ENCODE peak calls at places on chromosome 6, in six cellular contexts. U is K562, E is A549, O is endothelial cell of umbilical vein, Y is GM12878, L is HepG2. X is an unnamed sample.
A peak's percentile ranks its signal among the peaks of the same experiment; 100 is the strongest.

GRCh38 chr6:135901776-135902524 is 50.4 kb downstream of the PDE7B start:
- DNase-seq in U (no peak), E (no peak), O (no peak), Y (no peak), L (no peak), X (no peak)

GRCh38 chr6:112163295-112164257 is 76.2 kb downstream of the FAM229B start:
- DNase-seq in U (peak; percentile 72), E (peak; percentile 45), O (no peak), Y (peak; percentile 7), L (peak; percentile 61), X (peak; percentile 70)

GRCh38 chr6:124434416-124434815 is 527.8 kb upstream of the RNF217 start:
- DNase-seq in U (no peak), E (no peak), O (no peak), Y (no peak), L (no peak), X (no peak)

GRCh38 chr6:157228421-157229218 is 94.7 kb downstream of the TMEM242 start:
- DNase-seq in U (peak; percentile 57), E (no peak), O (no peak), Y (no peak), L (no peak), X (no peak)

GRCh38 chr6:33237731-33238130 is 29.4 kb downstream of the RING1 start:
- DNase-seq in U (no peak), E (no peak), O (no peak), Y (no peak), L (no peak), X (no peak)

GRCh38 chr6:166005846-166006592 is 161.6 kb downstream of the TBXT start:
- DNase-seq in U (no peak), E (peak; percentile 93), O (no peak), Y (no peak), L (no peak), X (no peak)

GRCh38 chr6:30757261-30757935 is 13.1 kb upstream of the IER3 start:
- DNase-seq in U (no peak), E (no peak), O (no peak), Y (no peak), L (no peak), X (no peak)

GRCh38 chr6:139308284-139308916 is 16.6 kb upstream of the TXLNB start:
- DNase-seq in U (no peak), E (no peak), O (peak; percentile 56), Y (no peak), L (no peak), X (peak; percentile 52)

GRCh38 chr6:29628419-29629281 is 4.3 kb downstream of the GABBR1 start:
- DNase-seq in U (peak; percentile 81), E (peak; percentile 71), O (peak; percentile 82), Y (no peak), L (peak; percentile 43), X (peak; percentile 42)

GRCh38 chr6:156160788-156161150 is 616.4 kb upstream of the ARID1B start:
- DNase-seq in U (no peak), E (no peak), O (peak; percentile 85), Y (no peak), L (no peak), X (no peak)

GRCh38 chr6:88566746-88567534 is 396.5 kb downstream of the RNGTT start:
- DNase-seq in U (no peak), E (no peak), O (no peak), Y (no peak), L (no peak), X (no peak)
- TF ChIP-seq MYC in U (no peak), E (no peak), O (no peak), Y (no peak), L (no peak), X (no peak)

DNA sequence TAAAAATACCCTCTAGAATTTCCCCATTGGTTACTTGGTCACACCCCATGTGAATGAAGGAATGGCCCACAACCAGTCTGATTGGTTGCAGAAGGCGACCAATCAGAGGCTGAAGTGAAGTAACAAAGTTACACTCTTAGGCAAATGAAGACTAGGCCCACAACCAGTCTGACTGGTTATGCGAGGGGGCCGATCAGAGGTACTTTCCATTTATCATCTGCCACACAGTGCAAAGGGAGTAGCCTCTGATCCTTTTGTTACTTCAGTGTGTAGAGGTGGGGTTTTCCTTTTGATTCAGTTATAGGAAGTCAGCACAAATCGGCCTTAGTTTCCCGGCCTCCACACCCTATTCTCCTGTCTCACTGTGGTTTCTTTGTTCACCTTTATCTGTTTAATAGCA is 61.2 kb upstream of the SGK1 start:
- DNase-seq in U (no peak), E (no peak), O (no peak), Y (peak; percentile 72), L (no peak), X (no peak)
- TF ChIP-seq MYC in U (no peak), E (no peak), O (no peak), Y (no peak), L (no peak), X (no peak)

DNA sequence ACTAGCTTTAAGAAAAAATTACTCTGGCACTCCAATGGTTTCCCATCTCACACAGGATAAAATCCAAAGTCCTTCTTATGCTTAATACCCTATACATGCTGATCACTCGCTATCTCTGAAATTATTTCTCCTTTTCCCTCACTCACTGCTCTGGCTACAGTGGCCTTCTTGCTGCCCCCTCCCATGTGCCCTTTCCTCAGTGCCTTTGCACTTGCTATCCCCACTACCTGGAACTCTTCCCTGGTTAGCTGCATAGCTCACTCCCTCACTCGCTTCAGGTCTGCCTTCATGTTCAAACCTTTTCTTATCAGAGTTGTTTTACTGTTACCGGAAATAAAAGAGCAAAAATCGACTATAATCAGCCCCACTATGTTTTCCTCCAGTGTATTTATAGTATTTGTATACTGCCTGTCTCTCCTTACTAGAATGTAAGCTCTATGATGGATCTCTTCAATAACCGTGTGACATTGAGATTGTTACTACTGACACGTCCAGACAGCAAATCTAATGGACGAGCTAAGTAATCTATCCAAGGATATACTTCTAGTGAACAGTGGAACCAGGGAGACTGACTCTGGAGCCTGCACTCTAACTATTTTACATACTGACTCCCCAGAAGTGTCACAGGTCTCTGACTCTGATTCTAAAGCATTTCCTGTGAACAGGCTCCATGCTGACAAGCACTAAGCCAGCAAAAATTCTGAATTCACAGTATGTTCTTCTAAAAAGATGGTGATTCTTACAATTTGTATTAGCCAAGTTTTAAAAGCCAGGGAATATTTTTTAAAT is 25.1 kb downstream of the FKBP5 start:
- DNase-seq in U (no peak), E (no peak), O (peak; percentile 72), Y (no peak), L (no peak), X (no peak)
- TF ChIP-seq MYC in U (no peak), E (no peak), O (no peak), Y (no peak), L (no peak), X (no peak)

GRCh38 chr6:99933129-99933528 is 60.9 kb downstream of the MCHR2 start:
- DNase-seq in U (no peak), E (no peak), O (no peak), Y (no peak), L (no peak), X (no peak)
- TF ChIP-seq MYC in U (no peak), E (no peak), O (no peak), Y (no peak), L (no peak), X (no peak)

GRCh38 chr6:38776515-38776914 is 61.4 kb downstream of the DNAH8 start:
- DNase-seq in U (no peak), E (no peak), O (peak; percentile 23), Y (no peak), L (no peak), X (no peak)
- TF ChIP-seq MYC in U (no peak), E (no peak), O (no peak), Y (no peak), L (no peak), X (no peak)

GRCh38 chr6:143936986-143937765 is 70.9 kb downstream of the PLAGL1 start:
- DNase-seq in U (peak; percentile 3), E (no peak), O (no peak), Y (no peak), L (peak; percentile 34), X (peak; percentile 16)

GRCh38 chr6:143936347-143936746 is 71.7 kb downstream of the PLAGL1 start:
- DNase-seq in U (peak; percentile 1), E (no peak), O (no peak), Y (no peak), L (no peak), X (no peak)

GRCh38 chr6:143940011-143940597 is 68.0 kb downstream of the PLAGL1 start:
- DNase-seq in U (peak; percentile 90), E (peak; percentile 66), O (peak; percentile 45), Y (peak; percentile 30), L (peak; percentile 59), X (peak; percentile 69)

GRCh38 chr6:143939364-143939763 is 68.7 kb downstream of the PLAGL1 start:
- DNase-seq in U (no peak), E (no peak), O (no peak), Y (no peak), L (no peak), X (peak; percentile 20)

DNA sequence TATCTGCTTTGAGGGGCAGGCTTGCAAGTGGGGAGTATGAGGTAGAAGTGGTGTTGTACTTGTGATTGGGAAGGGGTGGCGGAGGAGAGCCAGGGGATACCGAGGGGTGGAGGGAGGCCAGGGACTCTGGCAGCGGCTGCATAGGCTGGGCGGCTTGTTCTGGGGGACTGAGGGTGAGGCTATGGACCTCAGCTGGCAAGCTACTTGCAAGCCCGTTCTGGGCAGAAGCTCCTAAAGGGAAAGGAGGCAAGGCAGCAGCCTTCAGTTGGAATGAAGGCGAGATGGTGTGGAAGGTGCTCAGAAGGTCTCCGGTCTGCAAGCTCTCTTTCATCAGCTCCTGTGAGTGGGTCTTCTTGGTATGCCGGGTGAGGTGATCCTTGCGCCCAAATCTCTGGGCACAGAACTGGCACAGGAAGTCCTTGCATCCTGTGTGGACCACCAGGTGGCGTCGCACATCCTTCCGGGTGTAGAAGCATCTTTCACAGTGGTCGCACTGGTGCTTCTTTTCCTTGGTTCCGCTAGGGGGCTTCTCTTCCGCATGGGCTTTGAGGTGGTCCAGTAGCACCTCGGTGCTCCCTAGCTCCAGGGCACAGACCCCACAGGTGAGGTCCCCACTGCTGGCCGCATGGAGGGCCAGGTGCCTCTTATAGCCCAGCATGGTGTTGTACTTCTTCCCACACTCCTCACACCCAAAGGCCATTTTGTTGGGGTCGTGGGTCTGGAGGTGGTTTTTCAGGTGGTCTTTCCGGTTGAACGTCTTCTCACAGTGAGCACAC is 66.0 kb downstream of the PLAGL1 start:
- DNase-seq in U (peak; percentile 73), E (peak; percentile 75), O (no peak), Y (no peak), L (peak; percentile 81), X (peak; percentile 67)
- TF ChIP-seq MYC in U (peak; percentile 12), E (no peak), O (no peak), Y (no peak), L (no peak), X (peak; percentile 9)

GRCh38 chr6:161041274-161041673 is 49.7 kb downstream of the MAP3K4 start:
- DNase-seq in U (no peak), E (no peak), O (no peak), Y (no peak), L (no peak), X (no peak)

GRCh38 chr6:161035182-161035980 is 43.8 kb downstream of the MAP3K4 start:
- DNase-seq in U (no peak), E (no peak), O (no peak), Y (peak; percentile 51), L (no peak), X (peak; percentile 26)

GRCh38 chr6:161037873-161038228 is 46.3 kb downstream of the MAP3K4 start:
- DNase-seq in U (no peak), E (no peak), O (no peak), Y (no peak), L (no peak), X (no peak)

GRCh38 chr6:161035981-161036263 is 44.4 kb downstream of the MAP3K4 start:
- DNase-seq in U (no peak), E (no peak), O (no peak), Y (no peak), L (no peak), X (no peak)

GRCh38 chr6:161038229-161039003 is 46.8 kb downstream of the MAP3K4 start:
- DNase-seq in U (no peak), E (peak; percentile 42), O (peak; percentile 5), Y (peak; percentile 72), L (no peak), X (no peak)
- TF ChIP-seq MYC in U (no peak), E (no peak), O (no peak), Y (no peak), L (no peak), X (no peak)